ENCODE peak calls at places on chromosome 13, in nine cellular contexts. Y, R, Z, U, D, C, I, W and G are unnamed samples.

GRCh38 chr13:27665333-27665732 is 43.6 kb downstream of the POLR1D start:
- DNase-seq in D (no peak), Y (no peak), I (peak; percentile 39), W (no peak), Z (no peak), U (no peak), C (peak; percentile 9), R (no peak), G (no peak)

GRCh38 chr13:31234729-31235128 is 35.0 kb downstream of the B3GLCT start:
- DNase-seq in Z (no peak), C (no peak), D (no peak), I (no peak), R (no peak), W (no peak), Y (no peak), U (no peak), G (no peak)

GRCh38 chr13:71015516-71015915 is 851.5 kb downstream of the DACH1 start:
- DNase-seq in C (no peak), D (no peak), W (no peak), R (no peak), Y (no peak), I (no peak), Z (no peak), U (no peak), G (no peak)

GRCh38 chr13:40069173-40070044 is 413.9 kb downstream of the COG6 start:
- DNase-seq in R (peak; percentile 69), Y (peak; percentile 93), I (peak; percentile 75), D (peak; percentile 79), U (peak; percentile 26), W (peak; percentile 61), Z (peak; percentile 76), C (peak; percentile 81), G (peak; percentile 47)

GRCh38 chr13:25973576-25973975 is 78.2 kb downstream of the SHISA2 start:
- DNase-seq in W (no peak), Z (no peak), Y (no peak), R (peak; percentile 42), C (no peak), I (no peak), D (no peak), U (no peak), G (no peak)

GRCh38 chr13:110471833-110472162 is 89.7 kb downstream of the RAB20 start:
- DNase-seq in W (no peak), R (no peak), U (no peak), C (peak; percentile 31), Z (no peak), Y (no peak), I (no peak), D (no peak), G (no peak)

GRCh38 chr13:107834717-107835116 is 380.6 kb downstream of the LIG4 start:
- DNase-seq in I (no peak), D (no peak), Z (no peak), W (no peak), U (no peak), R (no peak), C (no peak), Y (no peak), G (no peak)

GRCh38 chr13:110445722-110446569 is 115.6 kb downstream of the RAB20 start:
- DNase-seq in Z (no peak), W (no peak), C (peak; percentile 24), R (no peak), D (no peak), Y (peak; percentile 83), I (no peak), U (no peak), G (no peak)

GRCh38 chr13:100022798-100023197 is 41.2 kb downstream of the ZIC2 start:
- DNase-seq in Y (no peak), I (no peak), R (no peak), D (no peak), Z (no peak), C (no peak), W (no peak), U (no peak), G (no peak)